ENCODE peak calls at places on chromosomes 11 and 22, in five cellular contexts. X, E, J, R and B are unnamed samples.

GRCh38 chr11:60428517-60428916 is 855 bp upstream of the MS4A5 start:
- DNase-seq in X (no peak), E (no peak), J (no peak), R (no peak), B (no peak)

GRCh38 chr11:126129681-126130671 is 67.3 kb upstream of the CDON start:
- DNase-seq in X (peak; percentile 64), E (no peak), J (no peak), R (no peak), B (no peak)

GRCh38 chr11:40354121-40354520 is 1105.3 kb downstream of the LRRC4C start:
- DNase-seq in X (no peak), E (no peak), J (no peak), R (no peak), B (no peak)

GRCh38 chr11:34564807-34565241 is 51.2 kb upstream of the ELF5 start:
- DNase-seq in X (no peak), E (no peak), J (no peak), R (peak; percentile 19), B (no peak)

GRCh38 chr11:32960553-32961164 is 55.0 kb upstream of the DEPDC7 start:
- DNase-seq in X (no peak), E (no peak), J (no peak), R (peak; percentile 40), B (no peak)

GRCh38 chr11:2215561-2216399 is 44.2 kb upstream of the TH start:
- DNase-seq in X (peak; percentile 58), E (peak; percentile 17), J (no peak), R (no peak), B (no peak)

GRCh38 chr11:10800292-10800691 is 8.4 kb downstream of the EIF4G2 start:
- DNase-seq in X (no peak), E (no peak), J (no peak), R (no peak), B (no peak)

GRCh38 chr22:30224161-30224857 is 22.2 kb downstream of the LIF start:
- DNase-seq in X (no peak), E (no peak), J (no peak), R (peak; percentile 72), B (no peak)

GRCh38 chr11:92784313-92784712 is 185.1 kb upstream of the MTNR1B start:
- DNase-seq in X (no peak), E (no peak), J (no peak), R (no peak), B (no peak)

GRCh38 chr11:122202161-122202950 is 86.3 kb upstream of the BLID start:
- DNase-seq in X (peak; percentile 71), E (peak; percentile 50), J (peak; percentile 21), R (peak; percentile 95), B (no peak)

GRCh38 chr22:20571531-20572007 is 64.2 kb downstream of the MED15 start:
- DNase-seq in X (no peak), E (peak; percentile 46), J (no peak), R (peak; percentile 15), B (no peak)

GRCh38 chr11:40425168-40425567 is 1034.3 kb downstream of the LRRC4C start:
- DNase-seq in X (no peak), E (no peak), J (no peak), R (no peak), B (no peak)

GRCh38 chr22:44024288-44024908 is at the start of gene PARVB:
- DNase-seq in X (no peak), E (no peak), J (no peak), R (no peak), B (no peak)

GRCh38 chr22:16603448-16603768 is 10.8 kb upstream of the CCT8L2 start:
- DNase-seq in X (no peak), E (no peak), J (no peak), R (no peak), B (no peak)

GRCh38 chr22:16609548-16610261 is 17.1 kb upstream of the CCT8L2 start:
- DNase-seq in X (no peak), E (no peak), J (no peak), R (no peak), B (no peak)

GRCh38 chr22:16608931-16609330 is 16.3 kb upstream of the CCT8L2 start:
- DNase-seq in X (no peak), E (no peak), J (no peak), R (no peak), B (no peak)
- H3K4me3 ChIP-seq in X (no peak overlapping the region), E (no peak overlapping the region), J (no peak overlapping the region), R (peak overlapping the region; percentile 40), B (peak overlapping the region; percentile 60)

GRCh38 chr11:12494699-12495098 is 117.3 kb downstream of the PARVA start:
- DNase-seq in X (no peak), E (no peak), J (no peak), R (peak; percentile 89), B (no peak)
- H3K4me3 ChIP-seq in X (no peak overlapping the region), E (no peak overlapping the region), J (no peak overlapping the region), R (no peak overlapping the region), B (no peak overlapping the region)

DNA sequence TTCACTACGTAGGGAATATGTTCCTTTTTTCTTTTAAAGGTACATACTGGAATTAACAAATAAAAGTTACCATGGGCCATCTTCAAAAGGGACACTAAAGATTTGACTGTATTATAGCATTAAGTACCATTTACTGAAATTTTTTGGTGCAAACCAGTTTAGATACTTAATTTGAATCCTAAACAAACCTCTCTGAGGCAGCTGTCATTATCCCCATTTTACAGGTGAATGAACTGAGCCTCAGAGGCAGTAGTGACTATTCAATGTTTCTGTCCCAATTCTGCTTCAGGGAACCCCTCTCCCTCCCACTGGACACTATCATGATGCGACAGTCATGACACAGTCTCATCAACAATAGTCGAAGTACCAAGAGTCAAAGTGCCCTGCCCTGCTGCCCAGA is 76.2 kb upstream of the PHF21A start:
- DNase-seq in X (no peak), E (no peak), J (no peak), R (no peak), B (no peak)
- H3K4me3 ChIP-seq in X (no peak overlapping the region), E (no peak overlapping the region), J (no peak overlapping the region), R (no peak overlapping the region), B (no peak overlapping the region)

DNA sequence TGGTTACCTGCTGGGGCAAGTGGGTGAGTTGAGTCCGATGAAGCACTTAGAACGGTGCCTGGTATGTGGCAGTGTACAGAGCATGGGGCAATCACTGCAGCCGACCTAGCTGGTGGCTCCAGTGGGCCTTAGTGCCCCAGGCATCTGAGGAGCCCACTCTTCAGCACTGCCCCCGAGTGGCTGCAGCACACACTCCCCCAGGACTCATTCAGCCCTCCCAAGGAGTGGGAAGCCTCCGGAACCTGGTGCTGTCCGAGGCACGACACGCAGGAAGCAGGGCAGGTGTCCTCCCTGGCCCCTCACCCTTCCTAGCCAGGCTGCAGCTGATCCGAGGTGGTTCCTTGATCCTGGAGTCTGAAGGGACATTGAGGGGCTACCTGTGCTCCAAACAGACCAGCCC is 42.4 kb upstream of the PRODH start:
- DNase-seq in X (peak; percentile 36), E (no peak), J (no peak), R (no peak), B (no peak)
- H3K4me3 ChIP-seq in X (no peak overlapping the region), E (no peak overlapping the region), J (no peak overlapping the region), R (no peak overlapping the region), B (no peak overlapping the region)

GRCh38 chr22:50312371-50312770 is 4.9 kb upstream of the PLXNB2 start:
- DNase-seq in X (no peak), E (no peak), J (no peak), R (no peak), B (no peak)

GRCh38 chr22:50311606-50312351 is 4.3 kb upstream of the PLXNB2 start:
- DNase-seq in X (peak; percentile 59), E (no peak), J (no peak), R (no peak), B (no peak)

GRCh38 chr22:50314081-50314454 is 6.6 kb upstream of the PLXNB2 start:
- DNase-seq in X (no peak), E (no peak), J (no peak), R (no peak), B (no peak)

GRCh38 chr22:50313600-50313999 is 6.2 kb upstream of the PLXNB2 start:
- DNase-seq in X (no peak), E (no peak), J (no peak), R (no peak), B (no peak)

DNA sequence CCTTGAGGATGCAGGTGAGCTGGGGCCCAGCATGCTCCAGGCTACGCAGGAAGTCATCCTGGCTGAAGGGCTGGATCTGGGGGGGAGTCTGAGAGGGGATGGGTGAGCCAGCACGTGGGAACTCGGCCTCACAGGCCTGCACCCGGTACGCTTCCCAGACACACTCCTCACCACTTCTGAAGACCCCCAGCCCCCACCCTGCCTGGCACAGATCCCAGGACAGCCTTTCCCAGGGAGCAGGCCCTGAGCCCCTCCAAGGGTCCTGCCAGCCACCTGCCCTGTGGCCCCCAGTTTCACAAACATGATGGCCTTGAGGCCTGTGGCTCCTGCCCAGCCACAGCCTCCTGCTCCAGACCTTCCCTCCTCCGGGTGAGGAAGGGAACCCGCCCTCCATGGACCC is 5.6 kb upstream of the PLXNB2 start:
- DNase-seq in X (peak; percentile 58), E (no peak), J (no peak), R (no peak), B (no peak)
- H3K4me3 ChIP-seq in X (no peak overlapping the region), E (no peak overlapping the region), J (no peak overlapping the region), R (no peak overlapping the region), B (no peak overlapping the region)

GRCh38 chr11:63490551-63491239 is at the start of gene PLAAT5:
- DNase-seq in X (peak; percentile 76), E (peak; percentile 27), J (no peak), R (peak; percentile 37), B (no peak)
- H3K4me3 ChIP-seq in X (peak within 1 kb of the TSS; percentile 55), E (peak within 1 kb of the TSS; percentile 42), J (peak within 1 kb of the TSS; percentile 61), R (peak within 1 kb of the TSS; percentile 58), B (peak within 1 kb of the TSS; percentile 71)

GRCh38 chr22:16819249-16819648 is 6.0 kb downstream of the XKR3 start:
- DNase-seq in X (no peak), E (no peak), J (no peak), R (no peak), B (no peak)
- H3K4me3 ChIP-seq in X (no peak overlapping the region), E (no peak overlapping the region), J (no peak overlapping the region), R (no peak overlapping the region), B (no peak overlapping the region)

GRCh38 chr11:128953151-128953550 is 10.5 kb upstream of the TP53AIP1 start:
- DNase-seq in X (no peak), E (no peak), J (no peak), R (no peak), B (no peak)
- H3K4me3 ChIP-seq in X (no peak overlapping the region), E (no peak overlapping the region), J (no peak overlapping the region), R (no peak overlapping the region), B (no peak overlapping the region)

DNA sequence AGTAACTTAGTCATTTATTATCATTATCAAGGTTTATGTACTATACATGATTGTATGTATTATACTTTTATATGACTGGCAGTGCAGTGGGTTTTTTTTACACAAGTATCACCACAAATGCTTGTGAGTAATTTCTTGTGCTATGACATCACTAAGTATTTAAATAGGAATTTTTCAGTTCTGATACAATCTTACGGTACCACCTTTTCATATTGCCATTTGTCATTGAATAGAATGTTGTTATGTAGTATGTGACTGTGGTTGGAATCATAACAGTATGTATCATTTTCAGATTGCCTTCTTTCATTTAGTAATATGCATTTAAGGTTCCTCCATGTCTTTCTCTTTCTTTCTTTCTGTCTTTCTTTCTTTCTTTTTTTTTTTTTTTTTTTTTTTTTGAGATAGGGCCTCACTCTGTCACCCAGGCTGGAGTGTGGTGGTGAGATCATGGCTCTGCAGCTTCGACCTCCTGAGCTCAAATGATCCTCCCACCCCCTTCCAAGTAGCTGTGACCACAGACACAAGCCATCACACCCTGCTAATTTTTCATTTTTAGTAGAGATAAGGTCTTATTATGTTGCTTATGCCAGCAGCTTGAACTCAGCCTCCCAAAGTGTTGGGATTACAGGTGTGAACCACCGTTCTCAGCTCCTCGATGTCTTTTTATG is 18.6 kb downstream of the ATM start:
- DNase-seq in X (no peak), E (no peak), J (no peak), R (no peak), B (no peak)
- H3K4me3 ChIP-seq in X (no peak overlapping the region), E (no peak overlapping the region), J (no peak overlapping the region), R (no peak overlapping the region), B (no peak overlapping the region)